ENCODE peak calls at places on chromosomes 11 and 22, in eight cellular contexts. W is transverse colon, G is SK-N-SH, Z is stomach, Q is GM12878, J is HepG2, O is suprapubic skin, X is upper lobe of left lung. M is an unnamed sample.

GRCh38 chr11:35992551-35992950 is 48.7 kb downstream of the LDLRAD3 start:
- DNase-seq in W (no peak), G (no peak), Z (no peak), Q (no peak), J (no peak), O (no peak), X (no peak), M (no peak)

GRCh38 chr11:120139316-120140069 is 1.6 kb upstream of the TRIM29 start:
- DNase-seq in W (no peak), G (peak; percentile 24), Z (peak; percentile 19), Q (no peak), J (no peak), O (no peak), X (no peak), M (no peak)

GRCh38 chr11:17428930-17429329 is 40.5 kb upstream of the KCNJ11 start:
- DNase-seq in W (no peak), G (no peak), Z (no peak), Q (no peak), J (no peak), O (no peak), X (no peak), M (no peak)

GRCh38 chr11:93143800-93144199 is 54.0 kb downstream of the SLC36A4 start:
- DNase-seq in W (no peak), G (no peak), Z (no peak), Q (no peak), J (no peak), O (no peak), X (no peak), M (no peak)

GRCh38 chr11:94154095-94154856 is 25.6 kb downstream of the PANX1 start:
- DNase-seq in W (no peak), G (no peak), Z (no peak), Q (no peak), J (no peak), O (no peak), X (no peak), M (no peak)

GRCh38 chr22:30452861-30453260 is 19.0 kb downstream of the SEC14L3 start:
- DNase-seq in W (no peak), G (no peak), Z (no peak), Q (no peak), J (no peak), O (no peak), X (no peak), M (no peak)

GRCh38 chr11:22666700-22667439 is 459 bp downstream of the GAS2 start:
- DNase-seq in W (peak; percentile 20), G (peak; percentile 85), Z (peak; percentile 67), Q (no peak), J (peak; percentile 53), O (no peak), X (peak; percentile 87), M (no peak)

GRCh38 chr11:32418836-32419235 is 16.5 kb downstream of the WT1 start:
- DNase-seq in W (no peak), G (no peak), Z (no peak), Q (no peak), J (no peak), O (no peak), X (no peak), M (no peak)

GRCh38 chr22:46064966-46065666 is 85.2 kb upstream of the PPARA start:
- DNase-seq in W (peak; percentile 12), G (no peak), Z (peak; percentile 23), Q (no peak), J (no peak), O (peak; percentile 24), X (no peak), M (peak; percentile 69)

GRCh38 chr11:128752379-128752778 is 58.5 kb downstream of the FLI1 start:
- DNase-seq in W (no peak), G (no peak), Z (no peak), Q (no peak), J (no peak), O (no peak), X (no peak), M (no peak)

GRCh38 chr11:119491753-119492455 is 68.9 kb upstream of the THY1 start:
- DNase-seq in W (no peak), G (no peak), Z (no peak), Q (no peak), J (no peak), O (no peak), X (no peak), M (no peak)

GRCh38 chr11:121018746-121019145 is 5.2 kb upstream of the TBCEL start:
- DNase-seq in W (no peak), G (peak; percentile 52), Z (no peak), Q (no peak), J (no peak), O (no peak), X (no peak), M (no peak)

GRCh38 chr11:60378359-60378758 is at the start of gene MS4A7:
- DNase-seq in W (peak; percentile 44), G (no peak), Z (no peak), Q (peak; percentile 93), J (no peak), O (no peak), X (no peak), M (peak; percentile 72)

GRCh38 chr22:27253541-27253940 is 548.0 kb downstream of the MN1 start:
- DNase-seq in W (no peak), G (no peak), Z (no peak), Q (no peak), J (no peak), O (peak; percentile 8), X (no peak), M (no peak)

GRCh38 chr11:10669258-10670033 is 24.1 kb downstream of the IRAG1 start:
- DNase-seq in W (no peak), G (peak; percentile 54), Z (no peak), Q (no peak), J (no peak), O (no peak), X (no peak), M (peak; percentile 79)

GRCh38 chr11:64384981-64385952 is 26.3 kb downstream of the RPS6KA4 start:
- DNase-seq in W (no peak), G (no peak), Z (no peak), Q (no peak), J (no peak), O (no peak), X (no peak), M (no peak)

GRCh38 chr22:24894220-24894975 is 52.1 kb downstream of the LHFPL7 start:
- DNase-seq in W (peak; percentile 87), G (peak; percentile 81), Z (peak; percentile 95), Q (no peak), J (peak; percentile 96), O (no peak), X (no peak), M (peak; percentile 93)

GRCh38 chr11:18427240-18427639 is 15.1 kb downstream of the LDHC start:
- DNase-seq in W (no peak), G (no peak), Z (no peak), Q (no peak), J (no peak), O (no peak), X (no peak), M (no peak)

DNA sequence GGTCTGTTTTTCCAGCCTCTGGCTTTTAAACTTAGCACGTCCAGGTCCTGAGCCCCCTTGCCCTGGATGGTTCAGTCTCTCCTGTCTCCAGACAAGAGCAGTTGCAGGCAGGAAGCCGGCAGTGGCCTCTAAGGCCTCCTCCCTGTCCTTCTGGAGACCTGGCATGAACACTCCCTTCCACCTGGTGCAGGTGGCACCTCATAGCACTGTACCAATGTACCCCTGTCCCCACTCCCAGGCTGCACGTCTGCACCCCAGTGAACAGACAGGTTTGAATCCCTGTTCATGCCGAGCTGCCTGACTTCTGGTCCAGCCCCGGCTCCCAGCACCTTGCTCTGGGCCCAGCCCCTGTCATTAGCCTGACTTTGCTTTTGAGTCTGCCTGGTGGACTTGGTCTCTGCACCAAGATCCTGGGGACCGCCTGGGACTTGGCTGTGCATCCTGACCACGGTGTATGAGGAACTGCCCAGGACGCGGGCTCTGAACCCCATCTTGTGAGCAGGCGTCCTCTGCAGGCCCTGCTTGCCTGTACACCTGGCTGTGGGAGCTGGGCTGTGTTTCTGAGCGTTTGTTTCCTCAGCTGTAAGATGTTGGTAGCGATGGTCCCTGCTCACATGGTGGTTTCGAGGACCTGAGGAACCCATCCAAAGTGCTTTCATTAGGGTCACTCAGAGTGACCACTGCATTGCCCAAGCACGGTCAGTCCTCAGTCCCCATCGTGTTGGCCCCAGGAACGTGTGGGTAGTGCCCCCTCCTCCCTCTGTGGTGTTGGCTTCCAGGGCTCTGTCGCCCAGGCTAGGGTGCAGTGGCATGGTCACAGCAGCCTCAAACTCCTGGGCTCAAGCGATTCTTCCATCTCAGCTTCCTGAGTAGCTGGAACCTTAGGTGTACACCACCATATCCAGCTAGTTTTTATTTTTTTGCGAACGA is 75.0 kb upstream of the SHANK2 start:
- DNase-seq in W (no peak), G (no peak), Z (no peak), Q (no peak), J (no peak), O (peak; percentile 44), X (no peak), M (peak; percentile 42)
- TF ChIP-seq EP300 in W (no peak), G (no peak), Z (no peak), Q (no peak), J (no peak), O (no peak), X (no peak), M (no peak)

GRCh38 chr11:114080219-114080618 is 20.7 kb downstream of the ZBTB16 start:
- DNase-seq in W (no peak), G (no peak), Z (no peak), Q (no peak), J (no peak), O (no peak), X (no peak), M (peak; percentile 76)
- H3K4me1 ChIP-seq in W (peaks cover 86% of the 10 kb centered on the region), G (peaks cover 19% of the 10 kb centered on the region), Z (peaks cover 97% of the 10 kb centered on the region), Q (no peaks in the 10 kb centered on the region), J (peaks cover 61% of the 10 kb centered on the region), O (peaks cover 95% of the 10 kb centered on the region), X (peaks cover 98% of the 10 kb centered on the region), M (peaks cover 100% of the 10 kb centered on the region)

DNA sequence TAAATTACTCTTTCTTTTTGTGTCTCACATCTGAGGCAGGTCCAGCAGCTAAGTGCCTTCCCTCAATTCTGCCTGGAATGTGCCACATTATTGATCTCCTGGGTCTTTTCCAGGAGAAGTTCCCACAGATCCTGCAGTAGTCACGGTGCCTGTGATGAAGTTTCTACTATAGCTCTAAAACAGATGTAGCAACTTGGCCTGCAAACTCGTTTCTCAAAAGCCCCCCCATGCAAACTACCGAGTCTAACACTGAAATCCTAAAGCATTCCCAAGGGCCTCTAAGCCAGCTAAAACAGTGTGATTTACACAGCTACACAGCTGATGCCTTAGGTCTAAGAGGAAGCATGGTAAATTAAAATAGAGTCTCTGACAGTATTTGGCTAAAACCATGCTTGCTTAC is 54.3 kb downstream of the DDI1 start:
- DNase-seq in W (no peak), G (no peak), Z (no peak), Q (no peak), J (no peak), O (no peak), X (no peak), M (no peak)
- TF ChIP-seq POLR2AphosphoS5 in W (no peak), G (no peak), Z (no peak), Q (no peak), J (no peak), O (no peak), X (no peak), M (no peak)

DNA sequence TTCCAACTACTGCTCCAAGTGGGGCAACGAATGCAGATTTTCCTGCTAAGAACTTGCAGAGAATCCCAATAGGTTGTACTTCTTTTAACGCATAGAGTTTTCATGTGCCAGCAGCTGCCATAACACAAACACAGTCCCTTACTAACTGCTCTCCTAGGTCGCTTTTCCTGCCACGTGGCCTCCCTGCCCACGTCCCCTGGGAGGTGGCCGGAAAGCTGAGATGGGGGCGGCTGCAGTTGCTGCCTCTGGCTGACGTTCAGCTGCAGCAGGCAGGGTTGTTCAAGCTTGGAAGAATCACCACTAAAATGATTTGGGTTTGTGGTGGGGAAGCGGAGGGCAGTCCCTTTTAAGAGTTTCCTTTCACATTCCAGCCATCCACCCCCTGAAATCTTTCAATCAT is 39.3 kb downstream of the ZNF202 start:
- DNase-seq in W (no peak), G (no peak), Z (no peak), Q (peak; percentile 9), J (no peak), O (no peak), X (peak; percentile 19), M (no peak)
- TF ChIP-seq EP300 in W (no peak), G (no peak), Z (no peak), Q (no peak), J (no peak), O (no peak), X (no peak), M (no peak)

M was measured in sigmoid colon.